ENCODE peak calls at places on chromosomes 6 and 20, in ten cellular contexts. P, E, J, C, S, N, O, A, M and I are unnamed samples.

GRCh38 chr6:10383312-10384063 is 31.4 kb downstream of the TFAP2A start:
- DNase-seq in J (no peak), M (no peak), O (no peak), E (peak; percentile 89), S (no peak), N (peak; percentile 41), P (no peak), A (no peak), C (no peak), I (no peak)

GRCh38 chr6:44858998-44859397 is 469.1 kb upstream of the RUNX2 start:
- DNase-seq in N (no peak), C (no peak), A (peak; percentile 29), O (no peak), J (no peak), S (no peak), M (no peak), P (no peak), E (peak; percentile 35), I (no peak)

GRCh38 chr6:4189249-4189648 is 53.9 kb upstream of the ECI2 start:
- DNase-seq in C (no peak), N (no peak), O (no peak), M (no peak), J (no peak), A (no peak), S (no peak), P (no peak), E (no peak), I (no peak)

GRCh38 chr6:21164768-21165326 is 428.7 kb upstream of the SOX4 start:
- DNase-seq in N (peak; percentile 6), O (no peak), M (no peak), S (no peak), E (no peak), J (peak; percentile 24), P (no peak), A (peak; percentile 55), C (no peak), I (no peak)

GRCh38 chr6:69705954-69706353 is 90.9 kb downstream of the LMBRD1 start:
- DNase-seq in A (no peak), S (no peak), P (no peak), O (no peak), E (no peak), J (no peak), C (no peak), M (no peak), N (no peak), I (no peak)

GRCh38 chr6:125995972-125996580 is 9.7 kb downstream of the TRMT11 start:
- DNase-seq in P (peak; percentile 57), O (peak; percentile 52), M (no peak), J (peak; percentile 74), N (peak; percentile 64), S (peak; percentile 30), C (peak; percentile 61), E (peak; percentile 73), A (peak; percentile 69), I (peak; percentile 27)

GRCh38 chr6:31479933-31480535 is 17.9 kb upstream of the MICB start:
- DNase-seq in M (no peak), E (peak; percentile 58), C (no peak), P (no peak), O (no peak), A (no peak), N (no peak), S (no peak), J (peak; percentile 1), I (no peak)

GRCh38 chr20:33777831-33778230 is 33.3 kb upstream of the CHMP4B start:
- DNase-seq in C (no peak), A (no peak), M (no peak), O (no peak), N (no peak), S (no peak), E (no peak), J (no peak), P (no peak), I (no peak)

GRCh38 chr6:137834508-137834907 is 32.6 kb upstream of the TNFAIP3 start:
- DNase-seq in M (no peak), J (no peak), N (no peak), S (no peak), E (no peak), A (no peak), O (no peak), C (no peak), P (no peak), I (no peak)

GRCh38 chr6:108565091-108565766 is 4.5 kb downstream of the FOXO3 start:
- DNase-seq in M (no peak), N (peak; percentile 70), E (no peak), P (no peak), A (peak; percentile 34), J (peak; percentile 29), S (no peak), C (no peak), O (no peak), I (no peak)

GRCh38 chr20:63029358-63030121 is 22.8 kb upstream of the BHLHE23 start:
- DNase-seq in N (no peak), M (no peak), P (peak; percentile 7), A (no peak), S (no peak), J (no peak), E (peak; percentile 45), C (no peak), O (no peak), I (no peak)

GRCh38 chr20:34922654-34923381 is 32.8 kb downstream of the GSS start:
- DNase-seq in N (peak; percentile 80), A (peak; percentile 67), M (no peak), P (no peak), C (no peak), E (peak; percentile 74), J (no peak), O (no peak), S (no peak), I (no peak)

GRCh38 chr6:3334579-3334978 is 75.8 kb downstream of the PSMG4 start:
- DNase-seq in J (no peak), S (peak; percentile 24), E (no peak), M (no peak), A (no peak), N (no peak), P (peak; percentile 32), C (no peak), O (peak; percentile 38), I (peak; percentile 41)